ENCODE peak calls at places on chromosomes 6 and 20, in eight cellular contexts. L is astrocyte of the spinal cord; V is small intestine; D is Right ventricle myocardium inferior; A is T-helper 2 cell; Q is stimulated activated CD8-positive, alpha-beta memory T cell treated with anti-CD3 and anti-CD28 coated beads, Interleukin-12 subunit alpha, Interleukin-12 subunit beta, amount 100 ng/mL, for 1 hour; N is NCI-H82; W is fibroblast of villous mesenchyme. J is an unnamed sample.

GRCh38 chr20:16267526-16267925 is 305.7 kb downstream of the KIF16B start:
- DNase-seq in L (no peak), V (no peak), D (no peak), A (no peak), Q (no peak), N (no peak), W (no peak), J (no peak)

GRCh38 chr6:149438855-149439254 is 38.8 kb downstream of the SUMO4 start:
- DNase-seq in L (no peak), V (no peak), D (no peak), A (no peak), Q (no peak), N (no peak), W (no peak), J (no peak)

GRCh38 chr6:21265264-21266044 is 328.1 kb upstream of the SOX4 start:
- DNase-seq in L (no peak), V (no peak), D (no peak), A (no peak), Q (no peak), N (no peak), W (no peak), J (no peak)

GRCh38 chr6:56787209-56787608 is 144.5 kb upstream of the DST start:
- DNase-seq in L (peak), V (no peak), D (no peak), A (no peak), Q (no peak), N (no peak), W (peak), J (no peak)

GRCh38 chr20:63094767-63095499 is 88.2 kb upstream of the BHLHE23 start:
- DNase-seq in L (no peak), V (no peak), D (peak), A (no peak), Q (no peak), N (no peak), W (no peak), J (no peak)

GRCh38 chr6:84501315-84501714 is 263.1 kb downstream of the TBX18 start:
- DNase-seq in L (no peak), V (no peak), D (no peak), A (no peak), Q (no peak), N (no peak), W (no peak), J (no peak)

GRCh38 chr6:126661646-126662045 is 321.7 kb downstream of the CENPW start:
- DNase-seq in L (peak), V (no peak), D (no peak), A (no peak), Q (no peak), N (no peak), W (peak), J (peak)

GRCh38 chr6:109073344-109074235 is 21.1 kb downstream of the SESN1 start:
- DNase-seq in L (peak), V (peak), D (no peak), A (peak), Q (peak), N (peak), W (peak), J (peak)

GRCh38 chr6:130494745-130495144 is 128.9 kb downstream of the TMEM200A start:
- DNase-seq in L (peak), V (no peak), D (no peak), A (no peak), Q (no peak), N (no peak), W (peak), J (no peak)

GRCh38 chr20:33062105-33062629 is 8.5 kb downstream of the BPIFB3 start:
- DNase-seq in L (no peak), V (no peak), D (no peak), A (no peak), Q (no peak), N (no peak), W (no peak), J (no peak)

GRCh38 chr6:144190593-144190992 is 40.3 kb downstream of the STX11 start:
- DNase-seq in L (peak), V (no peak), D (no peak), A (no peak), Q (no peak), N (no peak), W (peak), J (peak)

GRCh38 chr20:5864873-5865582 is 85.3 kb downstream of the TRMT6 start:
- DNase-seq in L (peak), V (peak), D (no peak), A (no peak), Q (no peak), N (no peak), W (peak), J (peak)

J was measured in fibroblast of pulmonary artery.